ENCODE peak calls at places on chromosomes 7 and 10, in nine cellular contexts. One of them, this sample, is unnamed.
A peak's percentile ranks its signal among the peaks of the same experiment; 100 is the strongest.

GRCh38 chr7:116164552-116164951 is 45.8 kb upstream of the TES start:
- DNase-seq in aorta: no peak
- DNase-seq in A549: no peak
- DNase-seq in psoas muscle: no peak
- DNase-seq in heart right ventricle: no peak
- DNase-seq in naive thymus-derived CD4-positive, alpha-beta T cell: no peak
- DNase-seq in effector memory CD4-positive, alpha-beta T cell: no peak
- DNase-seq in substantia nigra: no peak
- DNase-seq in CD4-positive, alpha-beta memory T cell: no peak
- DNase-seq in this sample: no peak

GRCh38 chr7:44727346-44728262 is 21.0 kb upstream of the ZMIZ2 start:
- DNase-seq in aorta: no peak
- DNase-seq in substantia nigra: no peak
- DNase-seq in CD4-positive, alpha-beta memory T cell: no peak
- DNase-seq in A549: no peak
- DNase-seq in heart right ventricle: no peak
- DNase-seq in naive thymus-derived CD4-positive, alpha-beta T cell: no peak
- DNase-seq in psoas muscle: no peak
- DNase-seq in effector memory CD4-positive, alpha-beta T cell: no peak
- DNase-seq in this sample: no peak

GRCh38 chr10:28177944-28178637 is 124.8 kb downstream of the MPP7 start:
- DNase-seq in A549: no peak
- DNase-seq in CD4-positive, alpha-beta memory T cell: peak; percentile 35
- DNase-seq in heart right ventricle: no peak
- DNase-seq in psoas muscle: no peak
- DNase-seq in aorta: no peak
- DNase-seq in naive thymus-derived CD4-positive, alpha-beta T cell: peak; percentile 23
- DNase-seq in effector memory CD4-positive, alpha-beta T cell: no peak
- DNase-seq in substantia nigra: no peak
- DNase-seq in this sample: no peak

GRCh38 chr7:28623863-28624262 is 211.5 kb downstream of the CREB5 start:
- DNase-seq in aorta: no peak
- DNase-seq in A549: no peak
- DNase-seq in psoas muscle: no peak
- DNase-seq in effector memory CD4-positive, alpha-beta T cell: no peak
- DNase-seq in CD4-positive, alpha-beta memory T cell: no peak
- DNase-seq in heart right ventricle: no peak
- DNase-seq in naive thymus-derived CD4-positive, alpha-beta T cell: no peak
- DNase-seq in substantia nigra: no peak
- DNase-seq in this sample: no peak

GRCh38 chr10:86007171-86007570 is 359.4 kb downstream of the GRID1 start:
- DNase-seq in effector memory CD4-positive, alpha-beta T cell: no peak
- DNase-seq in heart right ventricle: no peak
- DNase-seq in naive thymus-derived CD4-positive, alpha-beta T cell: no peak
- DNase-seq in aorta: no peak
- DNase-seq in substantia nigra: no peak
- DNase-seq in CD4-positive, alpha-beta memory T cell: no peak
- DNase-seq in psoas muscle: no peak
- DNase-seq in A549: no peak
- DNase-seq in this sample: no peak

GRCh38 chr7:25619963-25620799 is 391.9 kb upstream of the NPVF start:
- DNase-seq in heart right ventricle: no peak
- DNase-seq in substantia nigra: no peak
- DNase-seq in A549: no peak
- DNase-seq in CD4-positive, alpha-beta memory T cell: no peak
- DNase-seq in psoas muscle: no peak
- DNase-seq in naive thymus-derived CD4-positive, alpha-beta T cell: peak; percentile 40
- DNase-seq in aorta: no peak
- DNase-seq in effector memory CD4-positive, alpha-beta T cell: no peak
- DNase-seq in this sample: no peak

GRCh38 chr10:121624778-121625330 is 26.6 kb upstream of the FGFR2 start:
- DNase-seq in CD4-positive, alpha-beta memory T cell: no peak
- DNase-seq in naive thymus-derived CD4-positive, alpha-beta T cell: no peak
- DNase-seq in psoas muscle: no peak
- DNase-seq in aorta: no peak
- DNase-seq in heart right ventricle: no peak
- DNase-seq in effector memory CD4-positive, alpha-beta T cell: no peak
- DNase-seq in A549: no peak
- DNase-seq in substantia nigra: no peak
- DNase-seq in this sample: peak; percentile 9

GRCh38 chr7:79497728-79498127 is 44.3 kb upstream of the MAGI2 start:
- DNase-seq in aorta: no peak
- DNase-seq in naive thymus-derived CD4-positive, alpha-beta T cell: no peak
- DNase-seq in CD4-positive, alpha-beta memory T cell: no peak
- DNase-seq in psoas muscle: no peak
- DNase-seq in effector memory CD4-positive, alpha-beta T cell: no peak
- DNase-seq in substantia nigra: no peak
- DNase-seq in heart right ventricle: no peak
- DNase-seq in A549: no peak
- DNase-seq in this sample: no peak

GRCh38 chr7:55240418-55241142 is 124.6 kb upstream of the LANCL2 start:
- DNase-seq in A549: no peak
- DNase-seq in substantia nigra: no peak
- DNase-seq in heart right ventricle: no peak
- DNase-seq in effector memory CD4-positive, alpha-beta T cell: no peak
- DNase-seq in aorta: no peak
- DNase-seq in naive thymus-derived CD4-positive, alpha-beta T cell: no peak
- DNase-seq in psoas muscle: no peak
- DNase-seq in CD4-positive, alpha-beta memory T cell: no peak
- DNase-seq in this sample: no peak
- H3K27ac ChIP-seq in A549: no peak overlapping the region
- H3K27ac ChIP-seq in substantia nigra: no peak overlapping the region
- H3K27ac ChIP-seq in heart right ventricle: no peak overlapping the region
- H3K27ac ChIP-seq in effector memory CD4-positive, alpha-beta T cell: no peak overlapping the region
- H3K27ac ChIP-seq in aorta: no peak overlapping the region
- H3K27ac ChIP-seq in naive thymus-derived CD4-positive, alpha-beta T cell: no peak overlapping the region
- H3K27ac ChIP-seq in psoas muscle: no peak overlapping the region
- H3K27ac ChIP-seq in CD4-positive, alpha-beta memory T cell: no peak overlapping the region
- H3K27ac ChIP-seq in this sample: no peak overlapping the region

GRCh38 chr7:158549176-158549833 is 38.3 kb downstream of the PTPRN2 start:
- DNase-seq in effector memory CD4-positive, alpha-beta T cell: no peak
- DNase-seq in aorta: no peak
- DNase-seq in heart right ventricle: peak; percentile 47
- DNase-seq in substantia nigra: no peak
- DNase-seq in CD4-positive, alpha-beta memory T cell: no peak
- DNase-seq in A549: no peak
- DNase-seq in psoas muscle: peak; percentile 68
- DNase-seq in naive thymus-derived CD4-positive, alpha-beta T cell: no peak
- DNase-seq in this sample: peak; percentile 24
- H3K27ac ChIP-seq in effector memory CD4-positive, alpha-beta T cell: no peak overlapping the region
- H3K27ac ChIP-seq in aorta: no peak overlapping the region
- H3K27ac ChIP-seq in heart right ventricle: no peak overlapping the region
- H3K27ac ChIP-seq in substantia nigra: no peak overlapping the region
- H3K27ac ChIP-seq in CD4-positive, alpha-beta memory T cell: no peak overlapping the region
- H3K27ac ChIP-seq in A549: no peak overlapping the region
- H3K27ac ChIP-seq in psoas muscle: no peak overlapping the region
- H3K27ac ChIP-seq in naive thymus-derived CD4-positive, alpha-beta T cell: no peak overlapping the region
- H3K27ac ChIP-seq in this sample: peak overlapping the region; percentile 36

GRCh38 chr7:133052826-133053225 is 29.1 kb downstream of the CHCHD3 start:
- DNase-seq in aorta: no peak
- DNase-seq in heart right ventricle: no peak
- DNase-seq in A549: no peak
- DNase-seq in substantia nigra: no peak
- DNase-seq in CD4-positive, alpha-beta memory T cell: no peak
- DNase-seq in psoas muscle: no peak
- DNase-seq in naive thymus-derived CD4-positive, alpha-beta T cell: no peak
- DNase-seq in effector memory CD4-positive, alpha-beta T cell: no peak
- DNase-seq in this sample: no peak

GRCh38 chr7:133050200-133050995 is 31.5 kb downstream of the CHCHD3 start:
- DNase-seq in effector memory CD4-positive, alpha-beta T cell: no peak
- DNase-seq in naive thymus-derived CD4-positive, alpha-beta T cell: no peak
- DNase-seq in aorta: no peak
- DNase-seq in heart right ventricle: no peak
- DNase-seq in CD4-positive, alpha-beta memory T cell: no peak
- DNase-seq in A549: no peak
- DNase-seq in psoas muscle: no peak
- DNase-seq in substantia nigra: no peak
- DNase-seq in this sample: no peak

GRCh38 chr7:133052357-133052756 is 29.5 kb downstream of the CHCHD3 start:
- DNase-seq in psoas muscle: no peak
- DNase-seq in substantia nigra: no peak
- DNase-seq in heart right ventricle: no peak
- DNase-seq in effector memory CD4-positive, alpha-beta T cell: no peak
- DNase-seq in aorta: no peak
- DNase-seq in naive thymus-derived CD4-positive, alpha-beta T cell: no peak
- DNase-seq in CD4-positive, alpha-beta memory T cell: no peak
- DNase-seq in A549: no peak
- DNase-seq in this sample: no peak

GRCh38 chr7:133051066-133051465 is 30.8 kb downstream of the CHCHD3 start:
- DNase-seq in psoas muscle: no peak
- DNase-seq in heart right ventricle: peak; percentile 10
- DNase-seq in substantia nigra: no peak
- DNase-seq in aorta: no peak
- DNase-seq in naive thymus-derived CD4-positive, alpha-beta T cell: peak; percentile 1
- DNase-seq in CD4-positive, alpha-beta memory T cell: no peak
- DNase-seq in A549: no peak
- DNase-seq in effector memory CD4-positive, alpha-beta T cell: no peak
- DNase-seq in this sample: no peak

DNA sequence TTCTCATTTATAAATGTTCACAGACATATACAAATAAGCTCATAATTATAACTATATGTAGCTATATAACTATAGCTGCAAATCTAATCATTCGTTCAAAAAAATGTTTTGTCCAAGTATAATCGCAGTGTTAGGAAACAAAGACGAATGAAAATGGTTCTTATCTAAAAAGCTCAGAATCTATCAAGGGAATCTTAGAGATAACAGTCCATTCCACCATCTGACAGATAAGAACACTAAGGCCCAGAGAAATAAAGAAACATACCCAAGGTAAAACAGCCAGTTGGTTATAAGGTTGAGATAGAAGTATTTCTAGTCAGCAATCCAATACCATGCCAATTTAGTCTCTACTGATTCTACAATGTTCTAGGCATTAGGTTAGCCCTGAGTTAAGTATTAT is 30.2 kb downstream of the CHCHD3 start:
- DNase-seq in heart right ventricle: no peak
- DNase-seq in A549: no peak
- DNase-seq in effector memory CD4-positive, alpha-beta T cell: no peak
- DNase-seq in aorta: no peak
- DNase-seq in CD4-positive, alpha-beta memory T cell: no peak
- DNase-seq in naive thymus-derived CD4-positive, alpha-beta T cell: no peak
- DNase-seq in substantia nigra: no peak
- DNase-seq in psoas muscle: no peak
- DNase-seq in this sample: no peak
- H3K27ac ChIP-seq in heart right ventricle: peak overlapping the region; percentile 65
- H3K27ac ChIP-seq in A549: no peak overlapping the region
- H3K27ac ChIP-seq in effector memory CD4-positive, alpha-beta T cell: no peak overlapping the region
- H3K27ac ChIP-seq in aorta: peak overlapping the region; percentile 47
- H3K27ac ChIP-seq in CD4-positive, alpha-beta memory T cell: no peak overlapping the region
- H3K27ac ChIP-seq in naive thymus-derived CD4-positive, alpha-beta T cell: no peak overlapping the region
- H3K27ac ChIP-seq in substantia nigra: no peak overlapping the region
- H3K27ac ChIP-seq in psoas muscle: peak overlapping the region; percentile 76
- H3K27ac ChIP-seq in this sample: no peak overlapping the region

DNA sequence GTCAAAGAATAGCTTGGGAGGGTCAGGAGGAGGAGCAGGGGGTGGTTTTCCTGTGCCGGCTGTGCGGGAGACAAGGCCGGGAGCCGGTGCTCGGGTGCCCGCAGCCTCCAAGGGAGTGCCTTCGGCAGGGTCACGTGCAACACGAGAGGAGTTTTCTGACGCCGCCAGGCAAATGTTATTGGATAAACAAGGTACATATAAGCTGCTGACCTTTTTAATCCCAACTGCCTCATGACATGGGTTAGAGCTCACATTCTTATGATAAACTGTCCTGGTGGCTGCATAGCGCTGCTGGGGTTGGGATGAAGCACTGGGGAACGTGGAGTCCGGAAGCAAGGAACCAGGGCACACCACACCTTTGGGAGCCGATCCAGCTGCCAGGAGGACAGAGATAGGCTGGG is 124.8 kb upstream of the PDLIM1 start:
- DNase-seq in psoas muscle: peak; percentile 89
- DNase-seq in substantia nigra: no peak
- DNase-seq in CD4-positive, alpha-beta memory T cell: no peak
- DNase-seq in A549: no peak
- DNase-seq in aorta: no peak
- DNase-seq in naive thymus-derived CD4-positive, alpha-beta T cell: no peak
- DNase-seq in effector memory CD4-positive, alpha-beta T cell: no peak
- DNase-seq in heart right ventricle: peak; percentile 66
- DNase-seq in this sample: peak; percentile 57
- H3K27ac ChIP-seq in psoas muscle: peak overlapping the region; percentile 93
- H3K27ac ChIP-seq in substantia nigra: peak overlapping the region; percentile 1
- H3K27ac ChIP-seq in CD4-positive, alpha-beta memory T cell: no peak overlapping the region
- H3K27ac ChIP-seq in A549: no peak overlapping the region
- H3K27ac ChIP-seq in aorta: peak overlapping the region; percentile 39
- H3K27ac ChIP-seq in naive thymus-derived CD4-positive, alpha-beta T cell: no peak overlapping the region
- H3K27ac ChIP-seq in effector memory CD4-positive, alpha-beta T cell: no peak overlapping the region
- H3K27ac ChIP-seq in heart right ventricle: peak overlapping the region; percentile 93
- H3K27ac ChIP-seq in this sample: peak overlapping the region; percentile 97

DNA sequence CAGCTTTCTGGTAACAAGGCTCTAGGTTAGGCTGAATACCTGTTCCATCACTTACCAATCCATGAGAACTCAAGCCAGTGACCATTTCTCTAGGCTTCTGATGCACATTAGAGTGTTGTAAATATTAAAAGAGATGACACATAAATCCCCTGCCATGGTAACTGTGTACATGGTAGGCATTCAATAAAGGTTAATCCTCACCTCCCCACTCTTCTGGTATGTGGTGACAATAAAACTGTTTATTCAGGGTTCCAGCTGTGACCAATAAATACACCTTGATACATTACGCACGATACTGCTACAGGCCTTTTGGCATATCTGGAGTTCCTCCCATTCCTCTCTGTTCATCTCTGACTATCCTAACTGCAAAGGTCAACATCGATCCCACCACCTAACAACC is 171.9 kb downstream of the SRPK2 start:
- DNase-seq in naive thymus-derived CD4-positive, alpha-beta T cell: no peak
- DNase-seq in substantia nigra: no peak
- DNase-seq in psoas muscle: no peak
- DNase-seq in aorta: no peak
- DNase-seq in A549: no peak
- DNase-seq in heart right ventricle: no peak
- DNase-seq in CD4-positive, alpha-beta memory T cell: no peak
- DNase-seq in effector memory CD4-positive, alpha-beta T cell: no peak
- DNase-seq in this sample: no peak
- H3K27ac ChIP-seq in naive thymus-derived CD4-positive, alpha-beta T cell: no peak overlapping the region
- H3K27ac ChIP-seq in substantia nigra: no peak overlapping the region
- H3K27ac ChIP-seq in psoas muscle: no peak overlapping the region
- H3K27ac ChIP-seq in aorta: no peak overlapping the region
- H3K27ac ChIP-seq in A549: no peak overlapping the region
- H3K27ac ChIP-seq in heart right ventricle: no peak overlapping the region
- H3K27ac ChIP-seq in CD4-positive, alpha-beta memory T cell: no peak overlapping the region
- H3K27ac ChIP-seq in effector memory CD4-positive, alpha-beta T cell: no peak overlapping the region
- H3K27ac ChIP-seq in this sample: no peak overlapping the region

DNA sequence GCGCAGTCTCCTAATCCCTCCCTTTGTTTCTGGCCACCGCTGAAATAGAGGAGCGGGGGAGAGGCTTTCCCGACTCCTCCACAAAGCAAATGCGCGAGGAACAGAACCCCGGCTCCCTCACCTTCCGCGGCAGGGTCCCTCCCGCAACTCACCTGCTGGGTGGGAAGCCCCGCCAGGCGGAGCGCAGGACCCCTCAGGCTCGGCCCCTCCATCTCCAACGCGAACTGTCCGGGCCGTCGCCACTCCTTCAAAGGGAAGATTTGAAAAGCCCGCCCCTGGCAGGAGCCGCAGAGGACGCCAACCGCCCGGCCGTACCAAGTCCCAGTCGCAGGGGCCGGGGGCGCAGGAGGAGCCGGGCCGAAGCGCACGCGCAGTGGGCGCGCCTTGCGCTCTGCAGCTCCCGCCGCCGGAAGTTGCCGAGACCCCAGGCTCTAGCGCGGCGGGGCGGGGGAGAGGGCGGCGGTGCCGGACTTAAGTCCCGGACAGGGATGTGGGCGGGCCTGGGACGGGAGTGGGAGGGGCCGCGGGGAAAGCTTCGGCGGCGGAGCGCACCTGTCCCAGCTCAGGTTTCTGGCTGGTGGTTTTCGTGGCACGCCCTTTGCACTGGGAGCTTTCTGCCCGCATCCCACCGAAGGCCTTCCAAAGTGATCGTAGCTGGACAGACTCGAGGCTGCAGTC is at the start of gene RTKN2:
- DNase-seq in substantia nigra: peak; percentile 15
- DNase-seq in A549: peak; percentile 55
- DNase-seq in psoas muscle: peak; percentile 79
- DNase-seq in heart right ventricle: peak; percentile 49
- DNase-seq in naive thymus-derived CD4-positive, alpha-beta T cell: peak; percentile 61
- DNase-seq in CD4-positive, alpha-beta memory T cell: peak; percentile 69
- DNase-seq in aorta: peak; percentile 79
- DNase-seq in effector memory CD4-positive, alpha-beta T cell: peak; percentile 36
- DNase-seq in this sample: no peak
- H3K27ac ChIP-seq in substantia nigra: no peak within 1 kb of the TSS
- H3K27ac ChIP-seq in A549: peak within 1 kb of the TSS; percentile 81
- H3K27ac ChIP-seq in psoas muscle: no peak within 1 kb of the TSS
- H3K27ac ChIP-seq in heart right ventricle: peak within 1 kb of the TSS; percentile 21
- H3K27ac ChIP-seq in naive thymus-derived CD4-positive, alpha-beta T cell: peak within 1 kb of the TSS; percentile 12
- H3K27ac ChIP-seq in CD4-positive, alpha-beta memory T cell: no peak within 1 kb of the TSS
- H3K27ac ChIP-seq in aorta: no peak within 1 kb of the TSS
- H3K27ac ChIP-seq in effector memory CD4-positive, alpha-beta T cell: peak within 1 kb of the TSS; percentile 18
- H3K27ac ChIP-seq in this sample: no peak within 1 kb of the TSS